ENCODE peak calls at places on chromosomes 12 and 14, in five cellular contexts. One of them, this sample, is unnamed.
A peak's percentile ranks its signal among the peaks of the same experiment; 100 is the strongest.

GRCh38 chr14:103155013-103155412 is 31.8 kb downstream of the TNFAIP2 start:
- DNase-seq in A549: peak; percentile 88
- DNase-seq in heart right ventricle: peak; percentile 80
- DNase-seq in GM12878: no peak
- DNase-seq in left ventricle myocardium inferior: peak; percentile 80
- DNase-seq in this sample: no peak

GRCh38 chr14:106518054-106518943 is 991.9 kb downstream of the TMEM121 start:
- DNase-seq in A549: no peak
- DNase-seq in heart right ventricle: no peak
- DNase-seq in GM12878: no peak
- DNase-seq in left ventricle myocardium inferior: peak; percentile 32
- DNase-seq in this sample: no peak

GRCh38 chr12:13173537-13173936 is 23.0 kb upstream of the EMP1 start:
- DNase-seq in A549: no peak
- DNase-seq in heart right ventricle: peak; percentile 67
- DNase-seq in GM12878: peak; percentile 80
- DNase-seq in left ventricle myocardium inferior: peak; percentile 55
- DNase-seq in this sample: peak; percentile 53

GRCh38 chr14:89757313-89757939 is 197.1 kb downstream of the EFCAB11 start:
- DNase-seq in A549: no peak
- DNase-seq in heart right ventricle: no peak
- DNase-seq in GM12878: no peak
- DNase-seq in left ventricle myocardium inferior: no peak
- DNase-seq in this sample: no peak

GRCh38 chr12:110762891-110763290 is 20.2 kb upstream of the PPP1CC start:
- DNase-seq in A549: no peak
- DNase-seq in heart right ventricle: no peak
- DNase-seq in GM12878: no peak
- DNase-seq in left ventricle myocardium inferior: no peak
- DNase-seq in this sample: no peak

GRCh38 chr12:111368291-111368683 is 608 bp downstream of the PHETA1 start:
- DNase-seq in A549: peak; percentile 33
- DNase-seq in heart right ventricle: peak; percentile 17
- DNase-seq in GM12878: no peak
- DNase-seq in left ventricle myocardium inferior: peak; percentile 33
- DNase-seq in this sample: no peak

GRCh38 chr12:53211476-53212381 is 4.7 kb upstream of the ITGB7 start:
- DNase-seq in A549: no peak
- DNase-seq in heart right ventricle: no peak
- DNase-seq in GM12878: no peak
- DNase-seq in left ventricle myocardium inferior: no peak
- DNase-seq in this sample: no peak

GRCh38 chr12:6215932-6216494 is 15.8 kb downstream of the CD9 start:
- DNase-seq in A549: peak; percentile 98
- DNase-seq in heart right ventricle: no peak
- DNase-seq in GM12878: no peak
- DNase-seq in left ventricle myocardium inferior: no peak
- DNase-seq in this sample: peak; percentile 99

GRCh38 chr14:72889366-72889765 is 4.5 kb downstream of the DPF3 start:
- DNase-seq in A549: no peak
- DNase-seq in heart right ventricle: no peak
- DNase-seq in GM12878: no peak
- DNase-seq in left ventricle myocardium inferior: no peak
- DNase-seq in this sample: no peak

GRCh38 chr14:24292118-24292807 is 7.3 kb downstream of the DHRS1 start:
- DNase-seq in A549: no peak
- DNase-seq in heart right ventricle: no peak
- DNase-seq in GM12878: no peak
- DNase-seq in left ventricle myocardium inferior: no peak
- DNase-seq in this sample: no peak

GRCh38 chr12:92927436-92928116 is 1.5 kb downstream of the EEA1 start:
- DNase-seq in A549: peak; percentile 46
- DNase-seq in heart right ventricle: no peak
- DNase-seq in GM12878: no peak
- DNase-seq in left ventricle myocardium inferior: no peak
- DNase-seq in this sample: no peak
- H3K27ac ChIP-seq in A549: peak overlapping the region; percentile 91
- H3K27ac ChIP-seq in heart right ventricle: peak overlapping the region; percentile 98
- H3K27ac ChIP-seq in GM12878: peak overlapping the region; percentile 88
- H3K27ac ChIP-seq in left ventricle myocardium inferior: peak overlapping the region; percentile 99
- H3K27ac ChIP-seq in this sample: peak overlapping the region; percentile 77

DNA sequence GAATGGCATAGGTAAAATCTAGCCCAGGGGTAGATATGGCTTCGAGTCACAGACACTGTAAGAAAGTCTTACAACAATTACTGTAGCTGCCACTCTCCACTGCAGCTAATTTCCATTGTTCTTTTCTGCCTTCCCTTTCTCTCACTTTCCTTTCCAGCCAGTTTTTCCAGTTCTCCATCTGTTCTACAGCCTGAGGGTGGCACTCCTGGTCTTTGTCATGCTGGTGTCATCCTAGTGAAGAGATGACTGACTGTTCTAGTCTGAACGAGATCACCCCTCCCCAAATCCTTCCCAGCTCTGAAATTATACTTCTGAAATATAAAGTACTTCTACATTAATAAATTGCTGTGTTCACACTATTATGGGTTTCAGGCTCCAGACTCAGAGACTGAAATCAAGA is 74.2 kb upstream of the CSRP2 start:
- DNase-seq in A549: no peak
- DNase-seq in heart right ventricle: no peak
- DNase-seq in GM12878: no peak
- DNase-seq in left ventricle myocardium inferior: no peak
- DNase-seq in this sample: no peak
- TF ChIP-seq CTCF in A549: no peak
- TF ChIP-seq CTCF in heart right ventricle: no peak
- TF ChIP-seq CTCF in GM12878: no peak
- TF ChIP-seq CTCF in left ventricle myocardium inferior: no peak
- TF ChIP-seq CTCF in this sample: peak; percentile 58

GRCh38 chr12:116137318-116137717 is 140.2 kb downstream of the MED13L start:
- DNase-seq in A549: no peak
- DNase-seq in heart right ventricle: no peak
- DNase-seq in GM12878: no peak
- DNase-seq in left ventricle myocardium inferior: no peak
- DNase-seq in this sample: no peak
- H3K4me1 ChIP-seq in A549: peaks cover 85% of the 10 kb centered on the region
- H3K4me1 ChIP-seq in heart right ventricle: peaks cover 87% of the 10 kb centered on the region
- H3K4me1 ChIP-seq in GM12878: peaks cover 9% of the 10 kb centered on the region
- H3K4me1 ChIP-seq in left ventricle myocardium inferior: peaks cover 76% of the 10 kb centered on the region
- H3K4me1 ChIP-seq in this sample: peaks cover 44% of the 10 kb centered on the region

GRCh38 chr12:58105225-58106119 is 164.1 kb downstream of the ATP23 start:
- DNase-seq in A549: peak; percentile 14
- DNase-seq in heart right ventricle: no peak
- DNase-seq in GM12878: no peak
- DNase-seq in left ventricle myocardium inferior: no peak
- DNase-seq in this sample: no peak
- H3K27ac ChIP-seq in A549: no peak overlapping the region
- H3K27ac ChIP-seq in heart right ventricle: peak overlapping the region; percentile 34
- H3K27ac ChIP-seq in GM12878: no peak overlapping the region
- H3K27ac ChIP-seq in left ventricle myocardium inferior: peak overlapping the region; percentile 78
- H3K27ac ChIP-seq in this sample: no peak overlapping the region

GRCh38 chr12:751192-751827 is 1.1 kb upstream of the WNK1 start:
- DNase-seq in A549: peak; percentile 94
- DNase-seq in heart right ventricle: peak; percentile 94
- DNase-seq in GM12878: peak; percentile 94
- DNase-seq in left ventricle myocardium inferior: peak; percentile 93
- DNase-seq in this sample: peak; percentile 93
- TF ChIP-seq CTCF in A549: peak; percentile 80
- TF ChIP-seq CTCF in heart right ventricle: peak; percentile 79
- TF ChIP-seq CTCF in GM12878: peak; percentile 78
- TF ChIP-seq CTCF in left ventricle myocardium inferior: peak; percentile 83
- TF ChIP-seq CTCF in this sample: peak; percentile 67

GRCh38 chr14:32595496-32595895 is 266.4 kb downstream of the AKAP6 start:
- DNase-seq in A549: no peak
- DNase-seq in heart right ventricle: no peak
- DNase-seq in GM12878: no peak
- DNase-seq in left ventricle myocardium inferior: no peak
- DNase-seq in this sample: no peak

GRCh38 chr14:32596390-32596789 is 267.3 kb downstream of the AKAP6 start:
- DNase-seq in A549: no peak
- DNase-seq in heart right ventricle: no peak
- DNase-seq in GM12878: no peak
- DNase-seq in left ventricle myocardium inferior: no peak
- DNase-seq in this sample: no peak

GRCh38 chr14:32590157-32590556 is 261.1 kb downstream of the AKAP6 start:
- DNase-seq in A549: no peak
- DNase-seq in heart right ventricle: no peak
- DNase-seq in GM12878: no peak
- DNase-seq in left ventricle myocardium inferior: no peak
- DNase-seq in this sample: no peak

GRCh38 chr14:32594766-32595165 is 265.7 kb downstream of the AKAP6 start:
- DNase-seq in A549: no peak
- DNase-seq in heart right ventricle: no peak
- DNase-seq in GM12878: no peak
- DNase-seq in left ventricle myocardium inferior: no peak
- DNase-seq in this sample: no peak

DNA sequence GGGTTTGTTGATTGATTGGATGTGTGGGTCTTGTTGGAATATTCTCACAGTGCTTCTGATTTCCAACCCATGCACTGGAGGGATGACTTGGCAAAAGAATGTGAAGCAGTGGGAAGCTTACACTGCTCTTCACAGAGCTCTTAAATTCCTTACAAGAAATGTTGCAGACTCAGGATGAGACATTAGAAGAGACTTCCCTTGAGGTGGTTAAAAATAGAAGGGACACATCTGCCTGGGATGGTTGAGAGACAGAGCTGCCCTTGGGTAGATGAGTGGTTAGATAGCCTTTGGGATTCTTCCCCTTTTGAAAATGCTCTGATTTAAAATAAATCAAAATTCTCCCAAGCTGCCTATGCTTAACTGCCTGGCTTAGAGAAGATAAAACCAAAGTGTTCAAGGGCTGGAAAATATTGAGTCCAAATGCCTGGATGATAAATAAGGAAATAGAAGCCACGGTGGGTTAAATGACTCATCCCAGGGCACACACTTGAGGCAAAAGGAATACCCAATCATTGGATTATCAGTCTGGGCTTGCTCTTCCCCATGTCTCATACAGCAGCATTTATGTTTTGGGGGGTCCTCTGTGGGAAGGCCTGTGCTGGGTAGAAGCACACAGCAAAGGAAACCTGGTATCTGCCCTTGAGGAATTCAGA is 264.3 kb downstream of the AKAP6 start:
- DNase-seq in A549: no peak
- DNase-seq in heart right ventricle: no peak
- DNase-seq in GM12878: no peak
- DNase-seq in left ventricle myocardium inferior: no peak
- DNase-seq in this sample: no peak
- H3K4me1 ChIP-seq in A549: no peaks in the 10 kb centered on the region
- H3K4me1 ChIP-seq in heart right ventricle: peaks cover 24% of the 10 kb centered on the region
- H3K4me1 ChIP-seq in GM12878: no peaks in the 10 kb centered on the region
- H3K4me1 ChIP-seq in left ventricle myocardium inferior: peaks cover 65% of the 10 kb centered on the region
- H3K4me1 ChIP-seq in this sample: peaks cover 24% of the 10 kb centered on the region

DNA sequence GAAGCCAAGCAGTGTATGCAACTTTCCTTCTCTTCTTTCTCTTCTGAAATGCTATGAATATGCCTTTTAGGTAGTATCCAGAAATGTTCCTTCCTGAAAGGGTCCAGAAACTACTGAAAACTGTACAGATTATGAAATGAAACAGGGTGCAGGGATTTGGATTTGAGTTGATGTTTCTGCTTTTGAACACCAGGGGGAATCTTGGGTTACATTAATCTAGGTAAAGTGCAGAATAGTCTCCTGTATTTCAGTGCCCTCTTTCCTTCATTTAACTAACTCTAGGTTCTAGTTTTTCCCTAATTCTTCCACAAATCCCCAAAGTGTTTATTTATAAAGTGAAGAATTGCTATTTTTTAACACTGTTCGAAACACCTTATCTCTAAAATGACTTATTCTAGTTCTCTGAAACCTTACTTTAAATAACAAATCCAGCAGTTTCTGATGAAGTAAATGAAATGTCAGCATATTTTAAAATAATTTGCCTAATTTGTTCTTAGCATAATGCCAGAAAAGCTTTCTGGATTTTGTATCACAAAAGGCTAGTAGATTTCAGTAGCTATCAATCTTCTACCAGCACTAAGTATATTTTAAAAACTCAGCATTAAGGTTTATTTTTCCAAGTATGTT is 111.9 kb downstream of the LRRK2 start:
- DNase-seq in A549: peak; percentile 57
- DNase-seq in heart right ventricle: no peak
- DNase-seq in GM12878: no peak
- DNase-seq in left ventricle myocardium inferior: no peak
- DNase-seq in this sample: no peak
- H3K27ac ChIP-seq in A549: no peak overlapping the region
- H3K27ac ChIP-seq in heart right ventricle: no peak overlapping the region
- H3K27ac ChIP-seq in GM12878: no peak overlapping the region
- H3K27ac ChIP-seq in left ventricle myocardium inferior: no peak overlapping the region
- H3K27ac ChIP-seq in this sample: no peak overlapping the region